ENCODE peak calls at places on chromosomes 12 and 14, in six cellular contexts. O, F, R, D, J and Z are unnamed samples.

GRCh38 chr12:124172646-124173045 is 122.2 kb upstream of the RFLNA start:
- DNase-seq in O (no peak), F (no peak), R (peak; percentile 58), D (no peak), J (no peak), Z (no peak)

GRCh38 chr14:80135305-80136088 is 75.8 kb downstream of the DIO2 start:
- DNase-seq in O (no peak), F (no peak), R (no peak), D (no peak), J (no peak), Z (no peak)

GRCh38 chr12:63294327-63294632 is 143.3 kb upstream of the AVPR1A start:
- DNase-seq in O (no peak), F (no peak), R (peak; percentile 59), D (no peak), J (no peak), Z (no peak)

GRCh38 chr12:40325349-40325960 is 100.7 kb downstream of the LRRK2 start:
- DNase-seq in O (no peak), F (no peak), R (peak; percentile 14), D (peak; percentile 15), J (no peak), Z (peak; percentile 74)

GRCh38 chr12:95997276-95997675 is 1.1 kb upstream of the HAL start:
- DNase-seq in O (no peak), F (no peak), R (no peak), D (no peak), J (no peak), Z (no peak)

GRCh38 chr14:32134448-32135070 is 57.5 kb downstream of the ARHGAP5 start:
- DNase-seq in O (no peak), F (no peak), R (peak; percentile 2), D (no peak), J (no peak), Z (no peak)

GRCh38 chr12:127230843-127231260 is 1036.1 kb upstream of the TMEM132C start:
- DNase-seq in O (no peak), F (no peak), R (peak; percentile 55), D (no peak), J (no peak), Z (no peak)

GRCh38 chr14:69449216-69449615 is 35.3 kb upstream of the PLEKHD1 start:
- DNase-seq in O (no peak), F (no peak), R (no peak), D (no peak), J (no peak), Z (no peak)

GRCh38 chr14:84482256-84483071 is 1047.5 kb upstream of the FLRT2 start:
- DNase-seq in O (no peak), F (no peak), R (peak; percentile 56), D (no peak), J (no peak), Z (no peak)

GRCh38 chr12:90253674-90254181 is 545.1 kb upstream of the ATP2B1 start:
- DNase-seq in O (peak; percentile 78), F (peak; percentile 66), R (peak; percentile 75), D (no peak), J (no peak), Z (peak; percentile 11)

GRCh38 chr14:65791551-65791981 is 379.0 kb downstream of the FUT8 start:
- DNase-seq in O (no peak), F (no peak), R (peak; percentile 48), D (no peak), J (no peak), Z (no peak)

GRCh38 chr12:50246873-50247612 is 36.3 kb downstream of the LIMA1 start:
- DNase-seq in O (peak; percentile 91), F (peak; percentile 74), R (peak; percentile 96), D (no peak), J (no peak), Z (peak; percentile 56)

GRCh38 chr14:102503576-102504224 is 5.9 kb downstream of the ANKRD9 start:
- DNase-seq in O (no peak), F (no peak), R (no peak), D (no peak), J (no peak), Z (no peak)

GRCh38 chr14:101243587-101244338 is 317.5 kb upstream of the DIO3 start:
- DNase-seq in O (peak; percentile 33), F (no peak), R (no peak), D (no peak), J (no peak), Z (no peak)

GRCh38 chr12:1500095-1500801 is 94.1 kb downstream of the FBXL14 start:
- DNase-seq in O (no peak), F (peak; percentile 62), R (peak; percentile 86), D (no peak), J (no peak), Z (no peak)

GRCh38 chr14:46048127-46048526 is 603.5 kb downstream of the RPL10L start:
- DNase-seq in O (no peak), F (no peak), R (peak; percentile 7), D (peak; percentile 59), J (no peak), Z (peak; percentile 59)

GRCh38 chr12:127306604-127307215 is 960.3 kb upstream of the TMEM132C start:
- DNase-seq in O (no peak), F (no peak), R (peak; percentile 67), D (no peak), J (no peak), Z (no peak)

GRCh38 chr12:106138279-106138645 is 492 bp downstream of the NUAK1 start:
- DNase-seq in O (no peak), F (no peak), R (no peak), D (no peak), J (no peak), Z (no peak)

GRCh38 chr12:26651566-26652188 is 181.3 kb downstream of the ITPR2 start:
- DNase-seq in O (no peak), F (no peak), R (peak; percentile 81), D (peak; percentile 76), J (peak; percentile 56), Z (peak; percentile 78)

GRCh38 chr14:55102141-55102547 is 26.9 kb upstream of the LGALS3 start:
- DNase-seq in O (peak; percentile 80), F (peak; percentile 81), R (peak; percentile 95), D (no peak), J (peak; percentile 80), Z (peak; percentile 70)

GRCh38 chr14:51638071-51638944 is 13.4 kb upstream of the FRMD6 start:
- DNase-seq in O (no peak), F (no peak), R (peak; percentile 83), D (no peak), J (no peak), Z (peak; percentile 76)

GRCh38 chr12:43267782-43268181 is 284.2 kb downstream of the ADAMTS20 start:
- DNase-seq in O (no peak), F (no peak), R (no peak), D (peak; percentile 14), J (no peak), Z (no peak)

GRCh38 chr12:39892146-39892545 is 213.7 kb downstream of the SLC2A13 start:
- DNase-seq in O (no peak), F (no peak), R (no peak), D (no peak), J (no peak), Z (no peak)

GRCh38 chr14:73173092-73173735 is 36.9 kb downstream of the PSEN1 start:
- DNase-seq in O (no peak), F (no peak), R (peak; percentile 38), D (no peak), J (peak; percentile 37), Z (no peak)

GRCh38 chr14:31297701-31298344 is 90.2 kb upstream of the HECTD1 start:
- DNase-seq in O (no peak), F (no peak), R (peak; percentile 10), D (no peak), J (no peak), Z (no peak)